ENCODE peak calls at places on chromosomes 6 and 20, in four cellular contexts. Y, T, V and U are unnamed samples.
A peak's percentile ranks its signal among the peaks of the same experiment; 100 is the strongest.

GRCh38 chr20:5770240-5770986 is 20.2 kb downstream of the SHLD1 start:
- DNase-seq in Y (no peak), V (no peak), T (no peak), U (no peak)

GRCh38 chr6:582370-582769 is 74.5 kb downstream of the HUS1B start:
- DNase-seq in Y (peak; percentile 76), T (no peak), V (peak; percentile 89), U (no peak)

GRCh38 chr20:57627972-57628650 is 7.9 kb upstream of the ZBP1 start:
- DNase-seq in V (no peak), T (no peak), Y (no peak), U (no peak)

GRCh38 chr20:48107560-48107959 is 322.3 kb upstream of the SULF2 start:
- DNase-seq in T (no peak), V (no peak), Y (no peak), U (no peak)

GRCh38 chr20:11432407-11432806 is 485.3 kb upstream of the BTBD3 start:
- DNase-seq in T (no peak), V (no peak), Y (no peak), U (no peak)

GRCh38 chr6:73739097-73739496 is 43.1 kb downstream of the CD109 start:
- DNase-seq in Y (no peak), T (peak; percentile 3), V (no peak), U (peak; percentile 56)

GRCh38 chr6:70673054-70673453 is 5.4 kb downstream of the SMAP1 start:
- DNase-seq in V (no peak), T (no peak), Y (no peak), U (no peak)

GRCh38 chr6:1190361-1190760 is 121.5 kb upstream of the FOXQ1 start:
- DNase-seq in Y (no peak), V (peak; percentile 59), T (peak; percentile 7), U (no peak)

GRCh38 chr20:23227976-23228375 is 122.6 kb upstream of the NXT1 start:
- DNase-seq in Y (no peak), T (no peak), V (no peak), U (peak; percentile 59)

GRCh38 chr6:170142559-170142958 is 148.3 kb downstream of the DLL1 start:
- DNase-seq in T (no peak), Y (no peak), V (peak; percentile 13), U (no peak)

GRCh38 chr6:12393100-12393499 is 102.9 kb downstream of the EDN1 start:
- DNase-seq in V (no peak), T (no peak), Y (no peak), U (no peak)

GRCh38 chr6:137882225-137882961 is 15.3 kb downstream of the TNFAIP3 start:
- DNase-seq in V (no peak), Y (no peak), T (no peak), U (no peak)

GRCh38 chr6:42339991-42340401 is 111.7 kb downstream of the TRERF1 start:
- DNase-seq in V (peak; percentile 11), Y (no peak), T (no peak), U (no peak)

GRCh38 chr20:19901226-19901625 is 115.9 kb upstream of the NAA20 start:
- DNase-seq in Y (no peak), T (no peak), V (no peak), U (no peak)

GRCh38 chr6:132198040-132198439 is 203.2 kb downstream of the MOXD1 start:
- DNase-seq in Y (no peak), T (no peak), V (no peak), U (no peak)

GRCh38 chr6:20129290-20130088 is 82.8 kb downstream of the MBOAT1 start:
- DNase-seq in V (no peak), T (no peak), Y (no peak), U (no peak)

GRCh38 chr20:44850883-44851282 is 34.6 kb upstream of the YWHAB start:
- DNase-seq in V (no peak), T (no peak), Y (no peak), U (no peak)

GRCh38 chr6:114355300-114355699 is 12.5 kb upstream of the HS3ST5 start:
- DNase-seq in T (no peak), V (no peak), Y (no peak), U (no peak)

GRCh38 chr20:38748863-38749153 is 548 bp downstream of the ACTR5 start:
- DNase-seq in Y (peak; percentile 77), T (no peak), V (no peak), U (no peak)

GRCh38 chr6:83815631-83816030 is 37.5 kb upstream of the RIPPLY2 start:
- DNase-seq in Y (no peak), V (no peak), T (no peak), U (no peak)

GRCh38 chr6:46484081-46484820 is 7.0 kb downstream of the RCAN2 start:
- DNase-seq in V (no peak), T (no peak), Y (no peak), U (no peak)
- H3K4me1 ChIP-seq in V (peaks cover 16% of the 10 kb centered on the region), T (no peaks in the 10 kb centered on the region), Y (peaks cover 7% of the 10 kb centered on the region), U (no peaks in the 10 kb centered on the region)

GRCh38 chr6:80959034-80959433 is 793.4 kb downstream of the TENT5A start:
- DNase-seq in Y (no peak), T (no peak), V (no peak), U (no peak)

GRCh38 chr6:80962382-80962781 is 790.1 kb downstream of the TENT5A start:
- DNase-seq in T (no peak), V (no peak), Y (no peak), U (no peak)

GRCh38 chr6:80956898-80957297 is 795.6 kb downstream of the TENT5A start:
- DNase-seq in Y (no peak), V (no peak), T (no peak), U (no peak)

DNA sequence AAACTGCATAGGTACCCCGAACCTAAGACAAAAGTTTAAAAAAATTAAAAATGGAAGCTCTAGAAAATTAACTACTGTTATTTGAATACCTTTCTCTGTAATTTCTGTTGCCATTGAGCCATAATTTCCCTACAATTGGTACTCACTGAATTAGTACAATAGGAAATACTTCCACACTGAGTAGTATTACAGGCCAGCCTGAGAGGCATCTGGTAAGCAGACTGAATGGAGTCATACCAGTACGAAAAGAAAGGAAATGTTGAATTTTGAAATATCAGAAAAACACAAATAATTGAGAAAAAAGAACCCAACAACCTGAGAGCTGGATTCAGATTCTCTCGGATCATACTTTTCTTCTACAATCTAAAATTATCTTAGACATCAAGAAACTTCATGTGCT is 791.3 kb downstream of the TENT5A start:
- DNase-seq in Y (no peak), V (no peak), T (no peak), U (no peak)
- H3K4me1 ChIP-seq in Y (peaks cover 2% of the 10 kb centered on the region), V (peaks cover 4% of the 10 kb centered on the region), T (no peaks in the 10 kb centered on the region), U (peaks cover 13% of the 10 kb centered on the region)

DNA sequence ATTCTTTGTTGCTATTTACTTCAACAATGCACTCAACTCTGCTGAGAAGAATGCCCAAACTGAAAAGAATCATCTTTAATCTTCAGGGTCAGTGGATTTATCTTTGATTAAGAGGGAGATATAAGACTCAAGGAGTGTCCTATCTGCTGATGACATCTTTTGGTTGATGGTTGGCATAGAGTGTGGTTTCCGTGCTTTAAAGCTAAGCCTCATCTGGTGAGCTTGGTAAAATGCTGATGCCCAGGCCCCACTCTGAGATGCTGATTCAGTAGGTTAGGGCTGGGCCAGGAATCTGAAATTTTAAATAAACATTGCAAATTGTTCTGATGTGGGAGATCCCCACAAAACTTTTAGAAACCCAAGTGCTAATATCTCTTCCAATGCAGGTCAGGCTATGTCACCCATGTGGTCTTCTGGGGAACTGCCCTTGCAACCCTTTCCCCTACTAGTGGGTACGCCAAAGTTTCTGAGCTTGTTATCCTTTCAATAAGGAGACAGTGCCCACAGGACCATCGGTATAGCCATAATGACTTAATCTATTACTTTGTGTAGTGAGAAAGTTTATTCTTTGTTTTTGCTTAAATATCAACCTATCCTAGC is 68.5 kb upstream of the ARMH2 start:
- DNase-seq in Y (no peak), T (no peak), V (no peak), U (no peak)
- H3K4me1 ChIP-seq in Y (no peaks in the 10 kb centered on the region), T (no peaks in the 10 kb centered on the region), V (no peaks in the 10 kb centered on the region), U (no peaks in the 10 kb centered on the region)

GRCh38 chr6:52551483-52552277 is 25.2 kb downstream of the TRAM2 start:
- DNase-seq in T (no peak), V (peak; percentile 83), Y (peak; percentile 67), U (no peak)
- H3K4me1 ChIP-seq in T (peaks cover 73% of the 10 kb centered on the region), V (peaks cover 17% of the 10 kb centered on the region), Y (peaks cover 6% of the 10 kb centered on the region), U (peaks cover 30% of the 10 kb centered on the region)